ENCODE peak calls at places on chromosomes 16 and 17, in seven cellular contexts. U, R, O, K, H, G and S are unnamed samples.

GRCh38 chr17:29838961-29839360 is 91.1 kb downstream of the SSH2 start:
- DNase-seq in R (no peak), O (no peak), U (no peak), G (peak; percentile 31), K (peak; percentile 62), H (no peak), S (no peak)

GRCh38 chr16:57530104-57530522 is 6.3 kb downstream of the CCDC102A start:
- DNase-seq in R (no peak), O (no peak), U (peak; percentile 53), G (peak; percentile 79), K (peak; percentile 30), H (peak; percentile 79), S (no peak)

GRCh38 chr17:4940625-4941021 is 555 bp downstream of the RNF167 start:
- DNase-seq in H (no peak), R (no peak), G (no peak), U (peak; percentile 64), K (no peak), O (no peak), S (no peak)

GRCh38 chr16:28982418-28982817 is 2.4 kb upstream of the LAT start:
- DNase-seq in H (no peak), R (no peak), K (no peak), U (no peak), G (no peak), O (no peak), S (no peak)

GRCh38 chr16:69611103-69611640 is 45.4 kb downstream of the NFAT5 start:
- DNase-seq in U (no peak), O (no peak), G (no peak), R (no peak), H (no peak), K (peak; percentile 26), S (no peak)

GRCh38 chr17:27244481-27245223 is 49.3 kb upstream of the WSB1 start:
- DNase-seq in H (peak; percentile 66), O (no peak), G (peak; percentile 70), U (no peak), K (no peak), R (peak; percentile 90), S (peak; percentile 45)

GRCh38 chr16:67528222-67528869 is at the start of gene RIPOR1:
- DNase-seq in G (peak; percentile 77), U (peak; percentile 1), O (peak; percentile 55), K (peak; percentile 94), H (peak; percentile 21), R (no peak), S (no peak)

GRCh38 chr17:38745545-38745944 is 2.6 kb downstream of the PCGF2 start:
- DNase-seq in R (no peak), H (no peak), U (peak; percentile 77), K (no peak), G (peak; percentile 41), O (no peak), S (no peak)

GRCh38 chr17:2562162-2562858 is 31.1 kb upstream of the PAFAH1B1 start:
- DNase-seq in O (no peak), K (no peak), U (no peak), G (no peak), R (no peak), H (no peak), S (no peak)

GRCh38 chr17:38617074-38617860 is 11.5 kb upstream of the SRCIN1 start:
- DNase-seq in U (no peak), O (no peak), K (no peak), H (no peak), R (no peak), G (no peak), S (no peak)

GRCh38 chr17:72514888-72515287 is 394.1 kb downstream of the SOX9 start:
- DNase-seq in R (no peak), U (no peak), G (peak; percentile 38), K (no peak), O (no peak), H (no peak), S (no peak)

GRCh38 chr17:28549274-28550132 is 2.9 kb downstream of the UNC119 start:
- DNase-seq in R (no peak), K (no peak), H (no peak), O (no peak), U (peak; percentile 51), G (no peak), S (no peak)

GRCh38 chr17:3656353-3656752 is 12.0 kb downstream of the TAX1BP3 start:
- DNase-seq in K (no peak), O (peak; percentile 2), H (no peak), R (no peak), U (no peak), G (no peak), S (no peak)

GRCh38 chr17:48457080-48457836 is 27.2 kb upstream of the SKAP1 start:
- DNase-seq in G (peak; percentile 82), O (peak; percentile 89), H (peak; percentile 70), U (peak; percentile 88), R (peak; percentile 42), K (peak; percentile 72), S (no peak)

GRCh38 chr16:58644765-58645487 is 15.3 kb upstream of the CNOT1 start:
- DNase-seq in G (no peak), R (peak; percentile 72), H (no peak), O (no peak), U (no peak), K (no peak), S (no peak)

GRCh38 chr16:67917852-67918236 is 13.8 kb downstream of the CTRL start:
- DNase-seq in U (no peak), K (no peak), G (peak; percentile 77), O (no peak), H (no peak), R (peak; percentile 83), S (peak; percentile 68)

GRCh38 chr16:54816471-54816870 is 114.2 kb upstream of the IRX5 start:
- DNase-seq in G (no peak), K (no peak), H (no peak), U (peak; percentile 11), R (no peak), O (no peak), S (no peak)

GRCh38 chr16:50246299-50247122 is 19.8 kb upstream of the ADCY7 start:
- DNase-seq in G (no peak), O (no peak), R (no peak), U (no peak), H (no peak), K (peak; percentile 83), S (no peak)

GRCh38 chr17:42937712-42938596 is 26.3 kb downstream of the AARSD1 start:
- DNase-seq in H (peak; percentile 65), R (peak; percentile 25), K (peak; percentile 68), U (peak; percentile 78), G (peak; percentile 74), O (peak; percentile 56), S (no peak)

GRCh38 chr16:86041807-86042206 is 142.8 kb downstream of the IRF8 start:
- DNase-seq in U (no peak), K (no peak), H (no peak), O (no peak), G (no peak), R (no peak), S (no peak)

GRCh38 chr17:13967416-13967815 is 101.9 kb upstream of the COX10 start:
- DNase-seq in U (no peak), R (no peak), H (no peak), K (no peak), G (no peak), O (no peak), S (no peak)

GRCh38 chr17:65228734-65229390 is 91.7 kb downstream of the RGS9 start:
- DNase-seq in U (no peak), O (no peak), K (peak; percentile 90), R (peak; percentile 17), G (peak; percentile 61), H (peak; percentile 79), S (no peak)
- H2AFZ ChIP-seq in U (no peak overlapping the region), O (no peak overlapping the region), K (peak overlapping the region; percentile 4), R (no peak overlapping the region), G (no peak overlapping the region), H (no peak overlapping the region), S (no peak overlapping the region)

DNA sequence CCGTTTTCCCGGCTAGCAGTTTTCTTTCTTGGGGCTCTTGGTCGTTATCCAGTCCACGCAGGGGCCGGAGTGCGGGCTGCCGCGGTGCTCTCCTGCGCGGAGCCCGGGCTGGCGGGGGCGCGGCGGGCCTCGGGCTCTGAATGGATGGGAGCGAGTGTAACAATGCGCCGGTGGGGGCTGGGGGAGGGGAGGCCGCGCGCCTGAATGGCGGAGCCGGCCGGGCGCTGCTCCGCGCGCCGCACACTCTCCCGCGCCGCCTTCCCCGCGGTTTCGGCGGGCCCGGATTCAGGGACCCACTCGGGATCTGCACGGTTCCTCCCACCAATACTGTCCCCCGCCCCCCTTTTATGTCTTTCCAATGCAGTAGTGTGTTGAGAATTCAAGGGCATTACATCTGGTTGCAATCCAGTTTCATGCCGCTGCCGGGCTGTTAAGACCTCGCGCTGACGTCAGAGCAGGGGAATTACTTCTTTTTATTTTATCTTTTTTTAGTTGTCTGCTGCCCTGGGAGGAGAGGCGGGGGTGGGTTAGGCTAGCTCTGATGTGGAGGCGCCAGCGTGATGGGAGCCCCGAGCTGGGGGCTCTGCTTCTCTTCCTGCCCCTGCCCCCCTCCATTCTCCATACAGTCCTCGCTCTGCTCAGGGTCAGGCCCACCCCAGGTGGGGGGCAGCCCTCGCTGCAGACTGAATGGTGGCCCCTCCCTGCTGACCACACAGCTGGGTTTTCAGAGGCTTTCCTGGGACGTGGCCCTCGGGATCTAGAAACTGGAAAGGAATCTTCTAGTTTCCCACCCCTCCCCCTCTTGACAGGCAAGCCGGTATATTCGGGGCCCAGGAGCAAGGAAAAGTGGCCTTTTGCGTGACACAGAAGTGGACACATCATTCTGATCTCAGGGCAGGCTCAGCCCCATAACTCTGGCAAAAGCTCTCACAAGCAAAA is 1.7 kb downstream of the RAI1 start:
- DNase-seq in K (peak; percentile 83), U (peak; percentile 65), O (peak; percentile 64), H (peak; percentile 67), G (peak; percentile 90), R (peak; percentile 65), S (no peak)
- H2AFZ ChIP-seq in K (peak overlapping the region; percentile 65), U (peak overlapping the region; percentile 50), O (peak overlapping the region; percentile 81), H (no peak overlapping the region), G (peak overlapping the region; percentile 29), R (peak overlapping the region; percentile 67), S (no peak overlapping the region)

GRCh38 chr17:8055851-8056231 is 17.0 kb downstream of the ALOX15B start:
- DNase-seq in G (peak; percentile 5), U (no peak), H (no peak), O (no peak), K (no peak), R (no peak), S (no peak)
- H2AFZ ChIP-seq in G (peak overlapping the region; percentile 21), U (no peak overlapping the region), H (no peak overlapping the region), O (no peak overlapping the region), K (no peak overlapping the region), R (no peak overlapping the region), S (no peak overlapping the region)

DNA sequence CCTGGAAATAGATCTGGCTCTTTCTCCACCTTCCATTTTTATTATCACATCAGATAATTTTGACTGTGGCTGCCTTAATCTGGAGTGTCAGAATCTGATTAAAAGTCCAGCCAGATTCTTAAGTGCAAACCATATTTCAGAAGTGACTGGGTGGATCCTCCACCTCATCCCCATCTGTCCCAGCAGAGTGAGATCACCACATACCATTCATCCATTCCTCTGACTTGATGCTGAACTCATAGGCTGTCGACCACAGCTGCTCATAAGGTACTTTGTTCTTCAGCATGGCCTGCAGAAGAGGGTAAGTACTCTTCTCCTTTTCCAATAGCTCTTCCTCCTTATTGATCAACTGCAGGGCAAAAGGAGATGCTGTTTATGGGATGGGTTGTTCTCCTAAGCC is 53.5 kb downstream of the DNAH3 start:
- DNase-seq in O (no peak), K (no peak), G (no peak), U (no peak), H (no peak), R (peak; percentile 35), S (no peak)
- H2AFZ ChIP-seq in O (no peak overlapping the region), K (no peak overlapping the region), G (no peak overlapping the region), U (no peak overlapping the region), H (no peak overlapping the region), R (no peak overlapping the region), S (no peak overlapping the region)

GRCh38 chr17:76276069-76276431 is 10.9 kb downstream of the UBALD2 start:
- DNase-seq in O (no peak), R (no peak), U (no peak), K (peak; percentile 42), H (no peak), G (no peak), S (no peak)
- H2AFZ ChIP-seq in O (no peak overlapping the region), R (no peak overlapping the region), U (no peak overlapping the region), K (no peak overlapping the region), H (no peak overlapping the region), G (no peak overlapping the region), S (no peak overlapping the region)